ENCODE peak calls at places on chromosomes 13 and 19, in seven cellular contexts. H is GM12865, L is LNCaP clone FGC, G is mucosa of descending colon, M is tibial artery, Z is IMR-90, U is lower leg skin. N is an unnamed sample.

GRCh38 chr13:113939129-113939904 is 34.6 kb downstream of the C13orf46 start:
- DNase-seq in G (no peak), M (no peak), U (no peak), Z (no peak), H (no peak), L (no peak), N (no peak)

GRCh38 chr13:32277838-32278237 is 37.3 kb downstream of the ZAR1L start:
- DNase-seq in G (no peak), M (no peak), Z (no peak), U (no peak), L (no peak), H (no peak), N (no peak)

GRCh38 chr13:20182231-20182846 is 10.4 kb downstream of the GJB2 start:
- DNase-seq in H (peak), M (no peak), Z (peak), U (no peak), L (no peak), G (no peak), N (peak)

GRCh38 chr13:37510441-37510840 is 88.1 kb downstream of the POSTN start:
- DNase-seq in G (no peak), L (no peak), M (no peak), H (no peak), U (no peak), Z (no peak), N (no peak)

GRCh38 chr13:39407786-39408185 is 195.2 kb downstream of the LHFPL6 start:
- DNase-seq in G (no peak), L (no peak), Z (no peak), H (no peak), U (no peak), M (no peak), N (no peak)

GRCh38 chr19:44356383-44357111 is at the start of gene ZNF112:
- DNase-seq in H (peak), Z (peak), U (peak), G (peak), M (peak), L (peak), N (peak)

GRCh38 chr19:48644839-48645651 is 942 bp downstream of the CA11 start:
- DNase-seq in Z (peak), M (peak), H (peak), L (no peak), G (peak), U (peak), N (no peak)

GRCh38 chr13:50617134-50617721 is 226.3 kb downstream of the DLEU7 start:
- DNase-seq in M (no peak), G (no peak), U (no peak), Z (peak), H (no peak), L (peak), N (peak)

GRCh38 chr13:111469916-111470506 is 149.6 kb downstream of the TEX29 start:
- DNase-seq in L (no peak), G (no peak), Z (no peak), M (no peak), U (no peak), H (no peak), N (no peak)

GRCh38 chr13:26531751-26532150 is 25.7 kb upstream of the WASF3 start:
- DNase-seq in U (no peak), M (no peak), G (no peak), H (no peak), Z (no peak), L (no peak), N (no peak)

GRCh38 chr19:13784731-13785452 is 10.4 kb upstream of the ZSWIM4 start:
- DNase-seq in U (peak), M (peak), G (peak), Z (peak), H (peak), L (no peak), N (peak)

GRCh38 chr13:74409551-74409950 is 275.3 kb upstream of the KLF12 start:
- DNase-seq in M (no peak), Z (no peak), L (no peak), U (no peak), G (no peak), H (no peak), N (no peak)

GRCh38 chr13:114299604-114300305 is 14.5 kb upstream of the CHAMP1 start:
- DNase-seq in M (no peak), U (no peak), Z (no peak), G (no peak), H (no peak), L (no peak), N (no peak)

GRCh38 chr13:66312312-66313087 is 917.6 kb downstream of the PCDH9 start:
- DNase-seq in L (peak), M (no peak), H (no peak), U (peak), Z (peak), G (no peak), N (peak)

GRCh38 chr13:105737688-105738087 is 797.8 kb downstream of the EFNB2 start:
- DNase-seq in G (no peak), H (no peak), L (no peak), U (no peak), Z (no peak), M (no peak), N (no peak)

GRCh38 chr13:112729408-112729807 is 39.6 kb downstream of the ATP11A start:
- DNase-seq in H (no peak), G (no peak), U (no peak), Z (no peak), M (peak), L (no peak), N (no peak)

GRCh38 chr13:27569405-27569804 is 50.9 kb downstream of the LNX2 start:
- DNase-seq in L (no peak), Z (no peak), U (no peak), H (no peak), M (no peak), G (no peak), N (no peak)

GRCh38 chr19:10139952-10140351 is 20.3 kb upstream of the EIF3G start:
- DNase-seq in L (no peak), G (no peak), M (no peak), H (no peak), Z (no peak), U (no peak), N (no peak)
- H3K4me3 ChIP-seq in L (no peak), G (no peak), M (no peak), H (no peak), Z (no peak), U (no peak), N (no peak)

GRCh38 chr13:109986851-109987250 is 200.5 kb upstream of the IRS2 start:
- DNase-seq in Z (no peak), M (no peak), H (no peak), U (no peak), G (no peak), L (no peak), N (no peak)
- H3K4me3 ChIP-seq in Z (no peak), M (no peak), H (no peak), U (no peak), G (no peak), L (no peak), N (no peak)

DNA sequence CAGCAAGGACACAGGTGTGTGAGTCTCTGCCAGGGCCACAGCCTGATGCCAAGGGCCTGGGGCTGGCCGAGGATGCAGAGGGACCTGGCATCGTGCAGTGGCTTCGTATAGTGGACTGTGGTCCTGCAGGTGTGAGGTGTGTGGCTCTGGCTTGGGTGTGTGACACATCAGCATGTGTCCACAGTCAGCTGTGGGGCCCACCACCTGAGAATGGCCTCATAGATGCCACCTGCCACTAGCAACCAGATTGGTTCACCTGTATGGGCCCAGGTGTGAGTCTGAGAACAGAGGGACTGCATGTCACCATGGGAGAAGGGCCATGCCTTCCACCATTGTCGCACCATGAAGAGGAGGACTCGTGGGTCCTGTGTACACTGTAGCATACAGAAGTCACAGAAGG is 2.4 kb downstream of the PPP1R14A start:
- DNase-seq in Z (no peak), M (no peak), H (no peak), U (no peak), L (no peak), G (no peak), N (no peak)
- H3K4me3 ChIP-seq in Z (no peak), M (peak), H (no peak), U (no peak), L (no peak), G (no peak), N (no peak)

DNA sequence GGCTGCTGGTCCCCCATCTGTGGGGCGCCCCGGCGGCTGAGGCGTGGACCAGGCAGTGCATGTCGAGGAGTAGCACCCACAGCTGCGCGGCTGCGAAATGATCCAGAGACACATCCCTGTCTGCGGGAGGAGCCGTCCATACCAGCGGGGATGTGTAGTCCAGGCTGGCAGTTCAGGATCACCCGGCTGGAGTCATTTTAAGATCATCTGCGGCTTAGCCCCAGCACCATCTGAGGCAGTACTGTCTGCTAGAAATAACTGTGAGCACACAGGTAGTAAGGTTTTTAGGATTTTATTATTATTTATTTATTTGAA is 3.1 kb downstream of the ADAT3 start:
- DNase-seq in G (no peak), M (no peak), L (no peak), Z (no peak), H (no peak), U (no peak), N (no peak)
- H3K4me3 ChIP-seq in G (no peak), M (no peak), L (peak), Z (no peak), H (no peak), U (no peak), N (no peak)

DNA sequence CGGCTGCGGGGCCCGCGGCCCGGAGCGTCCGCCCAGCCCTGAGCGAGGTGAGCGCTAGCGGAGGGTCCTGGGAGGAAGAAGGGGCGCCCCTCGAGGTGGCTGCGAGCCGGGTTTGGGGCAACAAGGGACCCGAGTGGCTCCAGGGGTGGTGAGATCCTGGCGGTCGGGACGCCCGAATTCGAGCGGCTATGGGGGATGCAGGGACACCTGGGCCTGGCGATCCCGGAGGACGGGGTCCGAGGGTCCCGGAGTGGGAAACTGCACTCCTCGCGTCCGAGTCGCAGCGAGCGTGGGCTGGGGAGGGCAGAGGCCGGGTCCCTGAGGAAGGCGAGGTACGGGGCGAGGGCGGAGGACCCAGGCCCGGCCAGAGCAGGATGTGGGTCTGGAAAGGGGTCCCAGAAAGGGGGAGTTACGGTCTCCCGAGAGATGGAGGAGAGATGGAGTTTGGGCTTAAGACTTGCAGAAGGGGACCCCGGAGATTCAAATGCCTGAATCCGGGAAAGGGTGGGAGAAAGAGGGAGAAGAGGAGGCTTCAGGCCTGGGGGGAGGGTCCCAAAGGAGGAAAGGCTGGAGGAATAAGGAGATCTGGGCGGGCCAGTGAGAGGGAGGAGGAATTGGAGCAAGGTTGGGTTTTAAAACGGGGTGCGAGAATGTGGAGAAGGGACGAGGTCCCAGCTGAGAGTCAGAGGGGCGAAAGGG is 542 bp downstream of the CACNG7 start:
- DNase-seq in U (no peak), G (peak), L (no peak), Z (no peak), M (no peak), H (no peak), N (no peak)
- H3K4me3 ChIP-seq in U (no peak), G (no peak), L (no peak), Z (peak), M (no peak), H (no peak), N (peak)

GRCh38 chr19:15180451-15181390 is 20.1 kb downstream of the NOTCH3 start:
- DNase-seq in L (no peak), M (no peak), G (no peak), H (no peak), U (no peak), Z (no peak), N (no peak)
- H3K4me3 ChIP-seq in L (no peak), M (no peak), G (no peak), H (no peak), U (no peak), Z (no peak), N (no peak)